ENCODE peak calls at places on chromosomes 6 and 20, in four cellular contexts. One of them, this sample, is unnamed.

GRCh38 chr6:127618729-127619128 is 41.8 kb downstream of the C6orf58 start:
- DNase-seq in activated T-helper 1 cell treated with anti-CD3 and anti-CD28 coated beads, Interleukin-2, amount 50 U/mL, for 16 hours: no peak
- DNase-seq in ACHN: no peak
- DNase-seq in naive B cell: no peak
- DNase-seq in this sample: no peak

GRCh38 chr6:44179072-44179536 is 20.5 kb downstream of the CAPN11 start:
- DNase-seq in activated T-helper 1 cell treated with anti-CD3 and anti-CD28 coated beads, Interleukin-2, amount 50 U/mL, for 16 hours: no peak
- DNase-seq in ACHN: no peak
- DNase-seq in naive B cell: no peak
- DNase-seq in this sample: no peak

GRCh38 chr6:18091382-18091781 is 31.1 kb downstream of the NHLRC1 start:
- DNase-seq in activated T-helper 1 cell treated with anti-CD3 and anti-CD28 coated beads, Interleukin-2, amount 50 U/mL, for 16 hours: no peak
- DNase-seq in ACHN: no peak
- DNase-seq in naive B cell: no peak
- DNase-seq in this sample: no peak

GRCh38 chr6:97548354-97548753 is 265.3 kb upstream of the MMS22L start:
- DNase-seq in activated T-helper 1 cell treated with anti-CD3 and anti-CD28 coated beads, Interleukin-2, amount 50 U/mL, for 16 hours: no peak
- DNase-seq in ACHN: no peak
- DNase-seq in naive B cell: no peak
- DNase-seq in this sample: no peak

GRCh38 chr20:17624551-17625245 is 54.8 kb downstream of the DSTN start:
- DNase-seq in activated T-helper 1 cell treated with anti-CD3 and anti-CD28 coated beads, Interleukin-2, amount 50 U/mL, for 16 hours: no peak
- DNase-seq in ACHN: no peak
- DNase-seq in naive B cell: no peak
- DNase-seq in this sample: peak; percentile 65

GRCh38 chr6:154426997-154427396 is 70.4 kb upstream of the IPCEF1 start:
- DNase-seq in activated T-helper 1 cell treated with anti-CD3 and anti-CD28 coated beads, Interleukin-2, amount 50 U/mL, for 16 hours: no peak
- DNase-seq in ACHN: no peak
- DNase-seq in naive B cell: no peak
- DNase-seq in this sample: no peak

GRCh38 chr6:5950448-5950847 is 56.3 kb downstream of the NRN1 start:
- DNase-seq in activated T-helper 1 cell treated with anti-CD3 and anti-CD28 coated beads, Interleukin-2, amount 50 U/mL, for 16 hours: no peak
- DNase-seq in ACHN: peak; percentile 34
- DNase-seq in naive B cell: no peak
- DNase-seq in this sample: no peak

GRCh38 chr6:19333936-19334335 is 503.2 kb upstream of the ID4 start:
- DNase-seq in activated T-helper 1 cell treated with anti-CD3 and anti-CD28 coated beads, Interleukin-2, amount 50 U/mL, for 16 hours: no peak
- DNase-seq in ACHN: no peak
- DNase-seq in naive B cell: no peak
- DNase-seq in this sample: no peak

GRCh38 chr6:45265246-45265645 is 62.9 kb upstream of the RUNX2 start:
- DNase-seq in activated T-helper 1 cell treated with anti-CD3 and anti-CD28 coated beads, Interleukin-2, amount 50 U/mL, for 16 hours: no peak
- DNase-seq in ACHN: no peak
- DNase-seq in naive B cell: no peak
- DNase-seq in this sample: no peak